ENCODE peak calls at places on chromosomes 4 and X, in five cellular contexts. V is SK-N-SH, K is upper lobe of right lung, X is foreskin fibroblast, G is kidney. R is an unnamed sample.

GRCh38 chrX:148871422-148872152 is 371.2 kb downstream of the AFF2 start:
- DNase-seq in V (no peak), G (no peak), K (no peak), X (peak; percentile 54), R (no peak)

GRCh38 chr4:183332447-183332846 is 10.2 kb upstream of the CLDN24 start:
- DNase-seq in K (no peak), X (no peak), V (no peak), G (no peak), R (no peak)

GRCh38 chr4:169249214-169249973 is 21.4 kb downstream of the SH3RF1 start:
- DNase-seq in K (no peak), G (no peak), X (no peak), V (no peak), R (no peak)

GRCh38 chr4:155593793-155594192 is 72.9 kb upstream of the GUCY1A1 start:
- DNase-seq in K (no peak), V (no peak), G (no peak), X (no peak), R (no peak)

GRCh38 chr4:147799986-147800555 is 68.2 kb downstream of the ARHGAP10 start:
- DNase-seq in K (no peak), G (no peak), X (no peak), V (no peak), R (peak; percentile 70)

GRCh38 chr4:1212546-1213335 is 36.2 kb downstream of the CTBP1 start:
- DNase-seq in X (no peak), G (peak; percentile 63), K (no peak), V (no peak), R (no peak)

GRCh38 chr4:2794707-2795557 is 2.0 kb downstream of the SH3BP2 start:
- DNase-seq in K (peak; percentile 81), X (peak; percentile 87), G (peak; percentile 91), V (no peak), R (no peak)

GRCh38 chr4:59685626-59686025 is 1514.5 kb upstream of the ADGRL3 start:
- DNase-seq in X (no peak), K (no peak), V (no peak), G (no peak), R (no peak)

GRCh38 chrX:8653956-8654355 is 78.0 kb downstream of the ANOS1 start:
- DNase-seq in X (no peak), K (no peak), V (no peak), G (no peak), R (no peak)

GRCh38 chrX:150358651-150359050 is 4.5 kb upstream of the MAMLD1 start:
- DNase-seq in V (no peak), X (no peak), K (no peak), G (no peak), R (no peak)

GRCh38 chrX:143634373-143634685 is 1.6 kb downstream of the SLITRK4 start:
- DNase-seq in V (no peak), G (peak; percentile 64), K (peak; percentile 54), X (no peak), R (peak; percentile 7)

GRCh38 chr4:87559090-87559837 is 30.1 kb upstream of the SPARCL1 start:
- DNase-seq in X (no peak), G (no peak), V (peak; percentile 40), K (no peak), R (no peak)

GRCh38 chr4:152102184-152103000 is 341.6 kb upstream of the GATB start:
- DNase-seq in K (no peak), G (no peak), X (no peak), V (no peak), R (no peak)

GRCh38 chrX:50115973-50116372 is 84.8 kb downstream of the AKAP4 start:
- DNase-seq in K (no peak), G (no peak), V (no peak), X (no peak), R (no peak)

GRCh38 chr4:53706422-53707032 is 115.2 kb upstream of the LNX1 start:
- DNase-seq in X (peak; percentile 53), K (no peak), V (peak; percentile 8), G (no peak), R (peak; percentile 37)

GRCh38 chrX:107450823-107451509 is 1.5 kb downstream of the FRMPD3 start:
- DNase-seq in K (no peak), X (no peak), G (no peak), V (no peak), R (peak; percentile 22)

GRCh38 chr4:107183155-107183774 is 147.2 kb upstream of the DKK2 start:
- DNase-seq in X (peak; percentile 40), G (no peak), V (peak; percentile 44), K (no peak), R (peak; percentile 11)

GRCh38 chrX:150845091-150845490 is 53.4 kb downstream of the CD99L2 start:
- DNase-seq in G (no peak), K (no peak), X (no peak), V (no peak), R (no peak)

GRCh38 chr4:89140168-89140759 is 28.9 kb downstream of the TIGD2 start:
- DNase-seq in V (no peak), G (no peak), X (no peak), K (no peak), R (no peak)

GRCh38 chrX:41822917-41823316 is 98.9 kb downstream of the GPR82 start:
- DNase-seq in G (no peak), K (no peak), V (peak; percentile 8), X (no peak), R (no peak)

GRCh38 chr4:144820706-144821105 is 174.8 kb downstream of the HHIP start:
- DNase-seq in G (no peak), X (peak; percentile 58), K (no peak), V (no peak), R (no peak)

GRCh38 chr4:177879851-177880250 is 437.6 kb upstream of the AGA start:
- DNase-seq in G (no peak), K (no peak), V (no peak), X (no peak), R (no peak)

GRCh38 chr4:186845137-186845842 is 121.6 kb upstream of the FAT1 start:
- DNase-seq in K (no peak), X (peak; percentile 68), V (no peak), G (peak; percentile 79), R (no peak)

GRCh38 chr4:100008048-100008447 is 58.0 kb upstream of the H2AZ1 start:
- DNase-seq in V (no peak), G (no peak), X (peak; percentile 41), K (no peak), R (no peak)

GRCh38 chr4:8830611-8831200 is 40.9 kb downstream of the HMX1 start:
- DNase-seq in V (peak; percentile 3), G (peak; percentile 32), K (peak; percentile 41), X (no peak), R (no peak)

GRCh38 chrX:133670394-133670793 is 255.1 kb upstream of the GPC4 start:
- DNase-seq in X (no peak), V (peak; percentile 48), G (no peak), K (no peak), R (peak; percentile 45)

GRCh38 chrX:17738737-17739535 is 1.6 kb downstream of the SCML1 start:
- DNase-seq in X (no peak), K (no peak), G (no peak), V (no peak), R (no peak)

GRCh38 chrX:14776901-14777300 is 96.0 kb downstream of the FANCB start:
- DNase-seq in G (no peak), V (no peak), K (no peak), X (no peak), R (no peak)

GRCh38 chrX:113959912-113960626 is 623.8 kb upstream of the HTR2C start:
- DNase-seq in X (no peak), V (no peak), K (no peak), G (no peak), R (no peak)

GRCh38 chr4:176053785-176054184 is 11.9 kb upstream of the WDR17 start:
- DNase-seq in X (no peak), V (no peak), G (no peak), K (no peak), R (no peak)

GRCh38 chr4:102783006-102783405 is 22.2 kb upstream of the MANBA start:
- DNase-seq in K (no peak), V (no peak), G (no peak), X (no peak), R (no peak)

GRCh38 chr4:25863906-25864418 is 1.2 kb upstream of the SEL1L3 start:
- DNase-seq in G (no peak), K (no peak), V (no peak), X (no peak), R (no peak)
- TF ChIP-seq CTCF in G (no peak), K (no peak), V (no peak), X (no peak), R (no peak)

GRCh38 chr4:76449824-76450223 is 14.8 kb downstream of the SHROOM3 start:
- DNase-seq in K (no peak), X (no peak), V (no peak), G (no peak), R (no peak)

GRCh38 chr4:76445911-76446310 is 10.9 kb downstream of the SHROOM3 start:
- DNase-seq in V (no peak), K (no peak), X (no peak), G (no peak), R (no peak)

GRCh38 chr4:76449362-76449767 is 14.3 kb downstream of the SHROOM3 start:
- DNase-seq in X (no peak), G (no peak), K (no peak), V (no peak), R (no peak)

GRCh38 chr4:76448211-76448610 is 13.2 kb downstream of the SHROOM3 start:
- DNase-seq in V (no peak), X (no peak), G (no peak), K (no peak), R (no peak)

DNA sequence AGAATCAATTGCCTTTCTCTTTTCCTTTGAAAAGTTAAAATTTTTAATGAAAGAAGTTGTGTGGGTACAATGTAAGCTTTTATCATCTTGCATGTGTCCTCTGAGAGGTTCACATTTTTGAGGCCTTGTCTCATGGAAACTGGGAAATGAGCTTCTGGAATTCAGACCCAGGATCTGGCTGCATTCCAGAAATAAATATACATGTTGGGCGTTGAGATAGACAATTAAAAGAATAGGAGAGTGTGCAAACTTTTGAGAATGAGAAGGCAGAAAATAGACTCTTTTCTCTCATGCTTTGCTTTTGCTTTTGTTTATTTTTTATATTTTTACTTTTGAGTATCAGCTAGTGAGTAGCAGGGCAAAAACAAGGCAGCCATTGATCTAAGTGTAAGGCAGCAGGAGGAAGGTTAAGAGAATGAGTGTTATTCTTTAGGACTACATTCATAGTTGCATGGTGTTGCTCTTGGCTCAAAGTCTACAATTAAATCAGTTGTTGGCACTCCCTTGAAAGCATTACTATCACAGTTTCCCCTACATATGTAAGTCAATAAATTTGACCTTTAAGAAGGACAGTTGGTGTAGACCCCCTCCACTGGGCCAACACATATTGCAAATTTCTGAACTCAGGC is 12.4 kb downstream of the SHROOM3 start:
- DNase-seq in X (no peak), G (no peak), K (no peak), V (no peak), R (no peak)
- TF ChIP-seq CTCF in X (no peak), G (no peak), K (no peak), V (no peak), R (no peak)

GRCh38 chr4:138659640-138660325 is 355.8 kb upstream of the NOCT start:
- DNase-seq in G (no peak), K (no peak), X (no peak), V (no peak), R (no peak)
- TF ChIP-seq CTCF in G (no peak), K (no peak), X (no peak), V (no peak), R (no peak)

DNA sequence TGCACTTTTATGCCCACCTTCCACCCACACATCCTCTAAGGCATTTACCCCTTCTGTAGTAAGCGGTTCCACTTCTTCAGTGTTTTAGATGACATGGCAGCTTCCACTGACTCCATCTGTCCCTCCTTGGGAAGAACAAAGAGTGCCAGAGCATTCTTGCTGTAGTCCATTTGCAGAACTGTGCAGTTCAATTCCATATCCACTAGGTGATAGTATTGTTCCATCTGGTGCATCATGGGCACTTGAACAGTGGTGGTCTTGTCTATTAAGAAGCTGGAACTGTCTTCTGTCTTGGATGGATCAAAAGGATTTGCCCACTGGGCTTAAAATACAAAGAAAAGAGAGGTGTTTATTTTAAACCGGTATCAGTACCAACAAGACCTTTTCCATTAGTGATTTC is 3.5 kb downstream of the SERPINA7 start:
- DNase-seq in X (no peak), G (no peak), V (no peak), K (no peak), R (no peak)
- TF ChIP-seq CTCF in X (no peak), G (peak; percentile 31), V (peak; percentile 39), K (no peak), R (no peak)

R was measured in GM13976.